ENCODE peak calls at places on chromosomes 4 and X, in seven cellular contexts. P is fibroblast of lung, E is neuronal stem cell, X is tibial nerve, O is HCT116, U is H9, I is mesendoderm. A is an unnamed sample.

GRCh38 chrX:34918091-34918736 is 24.4 kb upstream of the FAM47B start:
- DNase-seq in O (no peak), I (no peak), P (peak; percentile 61), E (no peak), U (no peak), X (no peak), A (no peak)

GRCh38 chrX:51878056-51878455 is 15.4 kb upstream of the MAGED1 start:
- DNase-seq in X (no peak), O (no peak), E (no peak), I (no peak), P (no peak), U (no peak), A (no peak)

GRCh38 chr4:55609393-55609821 is 17.4 kb upstream of the PDCL2 start:
- DNase-seq in P (peak; percentile 26), E (no peak), I (no peak), O (no peak), X (no peak), U (no peak), A (no peak)

GRCh38 chr4:70603856-70604255 is 11.8 kb downstream of the AMBN start:
- DNase-seq in E (no peak), O (no peak), U (no peak), X (no peak), P (no peak), I (no peak), A (no peak)

GRCh38 chrX:70979136-70979762 is 48.4 kb upstream of the SLC7A3 start:
- DNase-seq in O (no peak), E (no peak), X (no peak), I (peak; percentile 74), P (peak; percentile 55), U (peak; percentile 50), A (no peak)

GRCh38 chrX:85111347-85111746 is 107.7 kb downstream of the APOOL start:
- DNase-seq in I (no peak), X (no peak), E (peak; percentile 0), P (no peak), U (no peak), O (no peak), A (no peak)

GRCh38 chrX:65643046-65643785 is 24.2 kb upstream of the MSN start:
- DNase-seq in U (no peak), E (no peak), P (peak; percentile 63), O (no peak), I (peak; percentile 2), X (no peak), A (no peak)

GRCh38 chr4:73619351-73619750 is 885 bp downstream of the RASSF6 start:
- DNase-seq in P (no peak), U (no peak), I (no peak), O (no peak), E (no peak), X (no peak), A (no peak)

GRCh38 chrX:51759055-51759454 is 15.8 kb downstream of the GSPT2 start:
- DNase-seq in O (no peak), P (no peak), E (no peak), X (no peak), I (peak; percentile 54), U (no peak), A (no peak)

GRCh38 chr4:85610450-85610849 is 135.5 kb downstream of the ARHGAP24 start:
- DNase-seq in I (no peak), X (no peak), E (no peak), U (no peak), O (no peak), P (no peak), A (no peak)

GRCh38 chr4:57137261-57137660 is 27.1 kb upstream of the IGFBP7 start:
- DNase-seq in E (no peak), U (no peak), X (no peak), I (no peak), P (peak; percentile 68), O (no peak), A (no peak)

GRCh38 chr4:110442309-110442708 is 33.6 kb upstream of the ENPEP start:
- DNase-seq in E (no peak), X (no peak), U (no peak), O (no peak), P (no peak), I (peak; percentile 54), A (no peak)

GRCh38 chr4:26050671-26051070 is 136.7 kb downstream of the SMIM20 start:
- DNase-seq in I (no peak), E (no peak), U (no peak), O (no peak), P (no peak), X (no peak), A (no peak)
- H3K4me1 ChIP-seq in I (no peaks in the 10 kb centered on the region), E (peaks cover 3% of the 10 kb centered on the region), U (no peaks in the 10 kb centered on the region), O (no peaks in the 10 kb centered on the region), P (peaks cover 11% of the 10 kb centered on the region), X (no peaks in the 10 kb centered on the region), A (no peaks in the 10 kb centered on the region)

GRCh38 chr4:127482049-127482448 is 150.7 kb upstream of the INTU start:
- DNase-seq in X (no peak), I (no peak), O (no peak), U (no peak), E (no peak), P (no peak), A (no peak)
- H3K4me1 ChIP-seq in X (no peaks in the 10 kb centered on the region), I (no peaks in the 10 kb centered on the region), O (no peaks in the 10 kb centered on the region), U (no peaks in the 10 kb centered on the region), E (peaks cover 2% of the 10 kb centered on the region), P (no peaks in the 10 kb centered on the region), A (no peaks in the 10 kb centered on the region)

GRCh38 chr4:121189351-121189750 is 25.2 kb upstream of the TNIP3 start:
- DNase-seq in U (no peak), P (no peak), E (no peak), I (no peak), X (no peak), O (no peak), A (no peak)

GRCh38 chr4:121189811-121190210 is 25.7 kb upstream of the TNIP3 start:
- DNase-seq in E (no peak), P (no peak), O (no peak), X (no peak), U (no peak), I (no peak), A (peak; percentile 12)

GRCh38 chr4:121192013-121192412 is 27.9 kb upstream of the TNIP3 start:
- DNase-seq in I (no peak), U (no peak), E (no peak), O (no peak), X (no peak), P (peak; percentile 73), A (no peak)

GRCh38 chr4:121191351-121191750 is 27.2 kb upstream of the TNIP3 start:
- DNase-seq in E (no peak), X (no peak), I (no peak), O (no peak), U (no peak), P (no peak), A (no peak)

DNA sequence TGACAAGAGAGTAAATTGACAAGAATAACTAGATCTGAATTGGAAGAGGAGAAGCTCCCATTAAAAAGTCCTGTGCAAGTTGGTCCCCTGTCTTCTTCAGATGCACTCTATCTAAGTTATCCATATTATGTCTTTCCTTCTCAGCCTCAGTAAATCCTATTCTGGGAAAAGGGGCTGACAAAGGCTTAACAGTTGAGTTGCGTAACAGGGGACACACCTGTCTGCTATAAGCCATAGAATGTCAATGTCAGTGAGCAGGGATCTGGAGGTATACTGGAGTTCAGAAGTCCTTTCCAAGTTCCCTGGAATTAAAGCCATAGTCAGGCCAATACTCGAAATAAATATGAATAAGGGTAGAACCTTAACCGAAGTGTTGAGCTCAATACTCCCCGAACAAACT is 26.3 kb upstream of the TNIP3 start:
- DNase-seq in E (no peak), U (no peak), P (no peak), O (no peak), I (no peak), X (no peak), A (no peak)
- H3K4me1 ChIP-seq in E (no peaks in the 10 kb centered on the region), U (peaks cover 5% of the 10 kb centered on the region), P (no peaks in the 10 kb centered on the region), O (no peaks in the 10 kb centered on the region), I (no peaks in the 10 kb centered on the region), X (no peaks in the 10 kb centered on the region), A (peaks cover 61% of the 10 kb centered on the region)

GRCh38 chr4:94409375-94409679 is 42.4 kb upstream of the PDLIM5 start:
- DNase-seq in U (no peak), X (no peak), P (no peak), O (no peak), E (no peak), I (no peak), A (no peak)

GRCh38 chr4:94408549-94409374 is 43.0 kb upstream of the PDLIM5 start:
- DNase-seq in U (no peak), X (no peak), O (no peak), P (peak; percentile 84), E (no peak), I (peak; percentile 58), A (no peak)

GRCh38 chr4:94411296-94411695 is 40.4 kb upstream of the PDLIM5 start:
- DNase-seq in O (no peak), P (no peak), I (no peak), U (no peak), X (no peak), E (no peak), A (no peak)

GRCh38 chr4:94410678-94411206 is 41.0 kb upstream of the PDLIM5 start:
- DNase-seq in I (no peak), P (no peak), U (no peak), E (no peak), O (no peak), X (peak; percentile 64), A (no peak)

GRCh38 chr4:94409947-94410346 is 41.8 kb upstream of the PDLIM5 start:
- DNase-seq in I (no peak), P (peak; percentile 40), X (no peak), E (no peak), O (no peak), U (no peak), A (no peak)
- H3K4me1 ChIP-seq in I (peaks cover 2% of the 10 kb centered on the region), P (peaks cover 5% of the 10 kb centered on the region), X (no peaks in the 10 kb centered on the region), E (peaks cover 3% of the 10 kb centered on the region), O (peaks cover 45% of the 10 kb centered on the region), U (no peaks in the 10 kb centered on the region), A (no peaks in the 10 kb centered on the region)

DNA sequence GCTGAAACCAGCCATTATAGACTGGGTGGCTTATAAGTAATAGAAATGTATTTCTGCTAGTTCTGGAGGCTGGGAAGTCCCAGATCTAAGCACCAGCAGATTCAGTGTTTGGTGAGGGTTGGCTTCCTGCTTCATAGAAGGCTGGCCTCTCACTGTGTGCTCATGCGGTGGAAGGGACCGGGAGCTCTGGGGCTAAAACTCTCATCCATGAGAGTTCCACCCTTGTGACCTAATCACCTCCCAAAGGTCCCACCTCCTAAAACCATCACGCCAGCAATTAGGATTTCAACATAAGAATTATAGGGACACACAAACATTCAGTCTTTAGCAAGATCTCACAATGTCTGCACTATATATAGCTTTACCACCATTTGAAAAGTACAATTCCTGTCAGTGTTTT is 215.2 kb downstream of the CBR4 start:
- DNase-seq in P (no peak), E (no peak), O (no peak), I (no peak), X (no peak), U (no peak), A (no peak)
- H3K4me1 ChIP-seq in P (peaks cover 7% of the 10 kb centered on the region), E (peaks cover 9% of the 10 kb centered on the region), O (peaks cover 24% of the 10 kb centered on the region), I (peaks cover 2% of the 10 kb centered on the region), X (no peaks in the 10 kb centered on the region), U (peaks cover 3% of the 10 kb centered on the region), A (no peaks in the 10 kb centered on the region)

A was measured in CD8-positive, alpha-beta memory T cell.